ENCODE peak calls at places on chromosomes 7 and 10, in nine cellular contexts. X is skeletal muscle cell, Z is heart right ventricle, W is GM06990, B is tibial artery, P is cardiac muscle cell, D is bronchial epithelial cell, O is left lung, A is kidney. S is an unnamed sample.

GRCh38 chr7:4265056-4265455 is 417.0 kb upstream of the FOXK1 start:
- DNase-seq in X (no peak), Z (no peak), W (no peak), B (no peak), P (no peak), D (no peak), O (no peak), A (no peak), S (no peak)

GRCh38 chr7:84139986-84140729 is 54.4 kb downstream of the SEMA3A start:
- DNase-seq in X (peak; percentile 6), Z (no peak), W (no peak), B (no peak), P (no peak), D (peak; percentile 33), O (no peak), A (no peak), S (no peak)

GRCh38 chr7:150631866-150632864 is at the start of gene GIMAP6:
- DNase-seq in X (no peak), Z (peak; percentile 18), W (no peak), B (no peak), P (no peak), D (no peak), O (peak; percentile 55), A (no peak), S (peak; percentile 38)

GRCh38 chr10:16965740-16966447 is 148.7 kb upstream of the RSU1 start:
- DNase-seq in X (peak; percentile 95), Z (no peak), W (no peak), B (no peak), P (peak; percentile 36), D (peak; percentile 86), O (no peak), A (no peak), S (no peak)

GRCh38 chr10:72353028-72353962 is 1.4 kb downstream of the DNAJB12 start:
- DNase-seq in X (no peak), Z (no peak), W (no peak), B (no peak), P (peak; percentile 30), D (peak; percentile 38), O (no peak), A (no peak), S (no peak)

GRCh38 chr10:47309403-47310089 is 9.5 kb downstream of the GDF10 start:
- DNase-seq in X (no peak), Z (no peak), W (no peak), B (no peak), P (no peak), D (no peak), O (no peak), A (no peak), S (no peak)

GRCh38 chr7:81158189-81158588 is 239.3 kb upstream of the SEMA3C start:
- DNase-seq in X (no peak), Z (no peak), W (no peak), B (no peak), P (no peak), D (no peak), O (no peak), A (no peak), S (no peak)

GRCh38 chr10:49393757-49394156 is 2.1 kb downstream of the DRGX start:
- DNase-seq in X (no peak), Z (no peak), W (no peak), B (no peak), P (no peak), D (no peak), O (no peak), A (no peak), S (no peak)

GRCh38 chr10:44435196-44435595 is 50.3 kb upstream of the CXCL12 start:
- DNase-seq in X (no peak), Z (no peak), W (no peak), B (peak; percentile 48), P (no peak), D (no peak), O (no peak), A (no peak), S (no peak)

GRCh38 chr10:118840071-118840775 is 85.5 kb upstream of the CACUL1 start:
- DNase-seq in X (no peak), Z (no peak), W (peak; percentile 22), B (no peak), P (no peak), D (peak; percentile 96), O (no peak), A (no peak), S (no peak)

GRCh38 chr7:116101709-116102108 is 71.1 kb upstream of the TFEC start:
- DNase-seq in X (no peak), Z (no peak), W (no peak), B (no peak), P (no peak), D (peak; percentile 52), O (no peak), A (no peak), S (no peak)

GRCh38 chr10:85608706-85609105 is 757.9 kb downstream of the GRID1 start:
- DNase-seq in X (no peak), Z (no peak), W (no peak), B (no peak), P (no peak), D (no peak), O (no peak), A (no peak), S (no peak)

GRCh38 chr10:110544958-110545537 is 22.4 kb upstream of the SMC3 start:
- DNase-seq in X (no peak), Z (no peak), W (no peak), B (no peak), P (no peak), D (no peak), O (no peak), A (no peak), S (no peak)

GRCh38 chr7:156604311-156604710 is 36.3 kb upstream of the RNF32 start:
- DNase-seq in X (no peak), Z (no peak), W (no peak), B (no peak), P (no peak), D (no peak), O (no peak), A (no peak), S (no peak)

GRCh38 chr10:16789765-16790164 is 27.5 kb downstream of the RSU1 start:
- DNase-seq in X (no peak), Z (no peak), W (no peak), B (no peak), P (no peak), D (no peak), O (no peak), A (no peak), S (no peak)

GRCh38 chr10:119233123-119233820 is 25.9 kb downstream of the GRK5 start:
- DNase-seq in X (no peak), Z (no peak), W (no peak), B (peak; percentile 34), P (no peak), D (no peak), O (no peak), A (no peak), S (no peak)

GRCh38 chr7:88692493-88692892 is 67.0 kb upstream of the ZNF804B start:
- DNase-seq in X (no peak), Z (no peak), W (no peak), B (no peak), P (no peak), D (no peak), O (no peak), A (no peak), S (no peak)

GRCh38 chr7:45717537-45718235 is 143.5 kb downstream of the ADCY1 start:
- DNase-seq in X (no peak), Z (no peak), W (no peak), B (no peak), P (no peak), D (no peak), O (no peak), A (peak; percentile 51), S (no peak)

GRCh38 chr10:73253226-73253557 is 748 bp upstream of the MRPS16 start:
- DNase-seq in X (no peak), Z (no peak), W (no peak), B (no peak), P (no peak), D (peak; percentile 21), O (no peak), A (no peak), S (peak; percentile 16)

GRCh38 chr10:100744980-100745881 is at the start of gene PAX2:
- DNase-seq in X (no peak), Z (no peak), W (no peak), B (no peak), P (no peak), D (no peak), O (no peak), A (peak; percentile 94), S (no peak)

GRCh38 chr10:100745882-100746412 is 565 bp downstream of the PAX2 start:
- DNase-seq in X (no peak), Z (no peak), W (no peak), B (no peak), P (no peak), D (no peak), O (no peak), A (peak; percentile 76), S (no peak)

GRCh38 chr10:100743626-100744135 is 1.7 kb upstream of the PAX2 start:
- DNase-seq in X (no peak), Z (no peak), W (no peak), B (no peak), P (peak; percentile 79), D (peak; percentile 33), O (no peak), A (peak; percentile 83), S (peak; percentile 46)

GRCh38 chr10:100742936-100743335 is 2.4 kb upstream of the PAX2 start:
- DNase-seq in X (no peak), Z (no peak), W (no peak), B (no peak), P (no peak), D (no peak), O (no peak), A (peak; percentile 65), S (no peak)

GRCh38 chr10:100744136-100744979 is 1.0 kb upstream of the PAX2 start:
- DNase-seq in X (no peak), Z (no peak), W (no peak), B (no peak), P (no peak), D (no peak), O (no peak), A (peak; percentile 85), S (no peak)
- H3K4me3 ChIP-seq in X (no peak overlapping the region), Z (peak overlapping the region; percentile 47), W (no peak overlapping the region), B (peak overlapping the region; percentile 44), P (peak overlapping the region; percentile 28), D (no peak overlapping the region), O (no peak overlapping the region), A (peak overlapping the region; percentile 78), S (no peak overlapping the region)

GRCh38 chr10:470339-471003 is 219.0 kb downstream of the DIP2C start:
- DNase-seq in X (no peak), Z (no peak), W (no peak), B (peak; percentile 47), P (no peak), D (no peak), O (no peak), A (peak; percentile 29), S (peak; percentile 71)
- H3K4me3 ChIP-seq in X (no peak overlapping the region), Z (no peak overlapping the region), W (no peak overlapping the region), B (no peak overlapping the region), P (no peak overlapping the region), D (no peak overlapping the region), O (no peak overlapping the region), A (no peak overlapping the region), S (peak overlapping the region; percentile 40)

GRCh38 chr7:29567174-29567573 is 3.5 kb downstream of the PRR15 start:
- DNase-seq in X (no peak), Z (no peak), W (no peak), B (no peak), P (no peak), D (no peak), O (no peak), A (no peak), S (no peak)
- H3K4me3 ChIP-seq in X (no peak overlapping the region), Z (no peak overlapping the region), W (no peak overlapping the region), B (no peak overlapping the region), P (no peak overlapping the region), D (no peak overlapping the region), O (no peak overlapping the region), A (peak overlapping the region; percentile 95), S (no peak overlapping the region)

GRCh38 chr10:79286318-79286951 is 60.8 kb upstream of the PPIF start:
- DNase-seq in X (no peak), Z (peak; percentile 78), W (peak; percentile 93), B (no peak), P (no peak), D (peak; percentile 62), O (peak; percentile 90), A (peak; percentile 90), S (peak; percentile 79)
- H3K4me3 ChIP-seq in X (no peak overlapping the region), Z (no peak overlapping the region), W (peak overlapping the region; percentile 39), B (no peak overlapping the region), P (no peak overlapping the region), D (no peak overlapping the region), O (peak overlapping the region; percentile 6), A (no peak overlapping the region), S (peak overlapping the region; percentile 20)

S was measured in CD4-positive, alpha-beta memory T cell.